ENCODE peak calls at places on chromosomes 16 and 17, in six cellular contexts. M, A, I, T, S and D are unnamed samples.

GRCh38 chr16:77500286-77500598 is 65.4 kb upstream of the ADAMTS18 start:
- DNase-seq in M (no peak), A (no peak), I (no peak), T (no peak), S (no peak), D (no peak)

GRCh38 chr16:67271446-67271845 is 7.9 kb upstream of the PLEKHG4 start:
- DNase-seq in M (no peak), A (no peak), I (no peak), T (no peak), S (no peak), D (no peak)

GRCh38 chr17:64423881-64424280 is 25.0 kb upstream of the MILR1 start:
- DNase-seq in M (no peak), A (no peak), I (no peak), T (no peak), S (no peak), D (no peak)

GRCh38 chr17:9817086-9817485 is 4.8 kb downstream of the GSG1L2 start:
- DNase-seq in M (peak; percentile 57), A (no peak), I (no peak), T (no peak), S (no peak), D (no peak)

GRCh38 chr16:83887088-83887487 is 11.8 kb upstream of the MLYCD start:
- DNase-seq in M (no peak), A (no peak), I (no peak), T (peak; percentile 27), S (no peak), D (no peak)

GRCh38 chr17:42670199-42670924 is 6.4 kb downstream of the PLEKHH3 start:
- DNase-seq in M (no peak), A (peak; percentile 27), I (no peak), T (peak; percentile 79), S (no peak), D (no peak)

GRCh38 chr17:18362509-18363020 is 785 bp downstream of the SHMT1 start:
- DNase-seq in M (peak; percentile 33), A (peak; percentile 5), I (peak; percentile 76), T (peak; percentile 55), S (peak; percentile 61), D (peak; percentile 71)

GRCh38 chr17:44898768-44899073 is 524 bp downstream of the EFTUD2 start:
- DNase-seq in M (no peak), A (no peak), I (no peak), T (no peak), S (no peak), D (no peak)

GRCh38 chr16:75326333-75326732 is 74.9 kb upstream of the BCAR1 start:
- DNase-seq in M (no peak), A (no peak), I (no peak), T (no peak), S (no peak), D (no peak)

GRCh38 chr16:3920206-3920605 is 39.7 kb upstream of the CREBBP start:
- DNase-seq in M (no peak), A (no peak), I (no peak), T (no peak), S (no peak), D (no peak)

GRCh38 chr16:86777098-86777946 is 199.0 kb downstream of the FOXL1 start:
- DNase-seq in M (no peak), A (no peak), I (peak; percentile 17), T (no peak), S (no peak), D (no peak)

GRCh38 chr16:68954871-68955635 is 111.7 kb downstream of the TANGO6 start:
- DNase-seq in M (no peak), A (no peak), I (no peak), T (peak; percentile 64), S (no peak), D (no peak)

GRCh38 chr16:49560018-49560830 is 186.6 kb downstream of the C16orf78 start:
- DNase-seq in M (no peak), A (no peak), I (no peak), T (no peak), S (no peak), D (peak; percentile 82)

GRCh38 chr17:42917236-42917603 is 16.6 kb downstream of the G6PC1 start:
- DNase-seq in M (no peak), A (no peak), I (peak; percentile 23), T (no peak), S (no peak), D (no peak)

GRCh38 chr16:17947165-17947564 is 389.4 kb downstream of the NPIPA8 start:
- DNase-seq in M (no peak), A (no peak), I (no peak), T (no peak), S (no peak), D (no peak)

GRCh38 chr17:50148226-50149098 is 2.0 kb downstream of the PPP1R9B start:
- DNase-seq in M (peak; percentile 83), A (peak; percentile 54), I (peak; percentile 90), T (peak; percentile 54), S (peak; percentile 60), D (no peak)

GRCh38 chr17:21353326-21354010 is 22.7 kb upstream of the KCNJ12 start:
- DNase-seq in M (no peak), A (no peak), I (peak; percentile 64), T (no peak), S (no peak), D (no peak)

GRCh38 chr17:67042104-67042899 is 2.1 kb upstream of the CACNG1 start:
- DNase-seq in M (no peak), A (no peak), I (no peak), T (no peak), S (no peak), D (no peak)

GRCh38 chr16:4371481-4372314 is at the start of gene VASN:
- DNase-seq in M (peak; percentile 85), A (peak; percentile 68), I (peak; percentile 94), T (peak; percentile 90), S (peak; percentile 82), D (peak; percentile 89)

GRCh38 chr17:50502643-50502990 is 5.6 kb upstream of the MYCBPAP start:
- DNase-seq in M (no peak), A (no peak), I (no peak), T (no peak), S (no peak), D (no peak)

GRCh38 chr16:50505714-50506542 is 42.3 kb upstream of the NKD1 start:
- DNase-seq in M (no peak), A (no peak), I (no peak), T (peak; percentile 67), S (no peak), D (peak; percentile 23)

GRCh38 chr17:43940630-43941029 is 1.6 kb downstream of the PPY start:
- DNase-seq in M (no peak), A (no peak), I (no peak), T (peak; percentile 77), S (peak; percentile 38), D (no peak)

GRCh38 chr17:13638855-13639458 is 37.2 kb upstream of the HS3ST3A1 start:
- DNase-seq in M (no peak), A (no peak), I (no peak), T (no peak), S (no peak), D (no peak)

GRCh38 chr16:13957197-13958078 is 37.5 kb downstream of the ERCC4 start:
- DNase-seq in M (peak; percentile 73), A (no peak), I (peak; percentile 82), T (peak; percentile 28), S (peak; percentile 77), D (peak; percentile 91)

GRCh38 chr17:37207103-37207502 is 168.7 kb upstream of the C17orf78 start:
- DNase-seq in M (no peak), A (no peak), I (no peak), T (no peak), S (no peak), D (no peak)

GRCh38 chr17:53797497-53797896 is 25.2 kb upstream of the KIF2B start:
- DNase-seq in M (no peak), A (no peak), I (no peak), T (no peak), S (no peak), D (no peak)

GRCh38 chr17:12665263-12666210 is at the start of gene MYOCD:
- DNase-seq in M (no peak), A (no peak), I (peak; percentile 83), T (peak; percentile 97), S (peak; percentile 90), D (no peak)

GRCh38 chr17:48261297-48261880 is 153.8 kb downstream of the SNX11 start:
- DNase-seq in M (no peak), A (no peak), I (no peak), T (peak; percentile 72), S (peak; percentile 29), D (no peak)

GRCh38 chr17:3740611-3741073 is 16.9 kb downstream of the HASPIN start:
- DNase-seq in M (no peak), A (peak; percentile 68), I (no peak), T (no peak), S (no peak), D (no peak)

GRCh38 chr17:6346986-6347385 is 87.9 kb downstream of the AIPL1 start:
- DNase-seq in M (no peak), A (no peak), I (no peak), T (no peak), S (no peak), D (no peak)

GRCh38 chr17:71188811-71189492 is 931.9 kb upstream of the SOX9 start:
- DNase-seq in M (no peak), A (no peak), I (no peak), T (no peak), S (no peak), D (no peak)

GRCh38 chr17:41492771-41493170 is 3.1 kb upstream of the KRT36 start:
- DNase-seq in M (no peak), A (no peak), I (no peak), T (no peak), S (no peak), D (no peak)
- H3K4me1 ChIP-seq in M (no peaks in the 10 kb centered on the region), A (peaks cover 9% of the 10 kb centered on the region), I (no peaks in the 10 kb centered on the region), T (no peaks in the 10 kb centered on the region), S (no peaks in the 10 kb centered on the region), D (no peaks in the 10 kb centered on the region)

GRCh38 chr16:25106567-25107465 is 4.7 kb upstream of the LCMT1 start:
- DNase-seq in M (peak; percentile 93), A (peak; percentile 65), I (peak; percentile 97), T (peak; percentile 95), S (peak; percentile 97), D (peak; percentile 98)
- H3K27ac ChIP-seq in M (peak overlapping the region; percentile 76), A (peak overlapping the region; percentile 68), I (peak overlapping the region; percentile 92), T (no peak overlapping the region), S (peak overlapping the region; percentile 91), D (peak overlapping the region; percentile 90)

GRCh38 chr17:19371259-19372003 is 6.9 kb upstream of the MAPK7 start:
- DNase-seq in M (no peak), A (peak; percentile 15), I (no peak), T (no peak), S (no peak), D (no peak)
- H3K4me1 ChIP-seq in M (no peaks in the 10 kb centered on the region), A (peaks cover 44% of the 10 kb centered on the region), I (no peaks in the 10 kb centered on the region), T (peaks cover 4% of the 10 kb centered on the region), S (no peaks in the 10 kb centered on the region), D (no peaks in the 10 kb centered on the region)

DNA sequence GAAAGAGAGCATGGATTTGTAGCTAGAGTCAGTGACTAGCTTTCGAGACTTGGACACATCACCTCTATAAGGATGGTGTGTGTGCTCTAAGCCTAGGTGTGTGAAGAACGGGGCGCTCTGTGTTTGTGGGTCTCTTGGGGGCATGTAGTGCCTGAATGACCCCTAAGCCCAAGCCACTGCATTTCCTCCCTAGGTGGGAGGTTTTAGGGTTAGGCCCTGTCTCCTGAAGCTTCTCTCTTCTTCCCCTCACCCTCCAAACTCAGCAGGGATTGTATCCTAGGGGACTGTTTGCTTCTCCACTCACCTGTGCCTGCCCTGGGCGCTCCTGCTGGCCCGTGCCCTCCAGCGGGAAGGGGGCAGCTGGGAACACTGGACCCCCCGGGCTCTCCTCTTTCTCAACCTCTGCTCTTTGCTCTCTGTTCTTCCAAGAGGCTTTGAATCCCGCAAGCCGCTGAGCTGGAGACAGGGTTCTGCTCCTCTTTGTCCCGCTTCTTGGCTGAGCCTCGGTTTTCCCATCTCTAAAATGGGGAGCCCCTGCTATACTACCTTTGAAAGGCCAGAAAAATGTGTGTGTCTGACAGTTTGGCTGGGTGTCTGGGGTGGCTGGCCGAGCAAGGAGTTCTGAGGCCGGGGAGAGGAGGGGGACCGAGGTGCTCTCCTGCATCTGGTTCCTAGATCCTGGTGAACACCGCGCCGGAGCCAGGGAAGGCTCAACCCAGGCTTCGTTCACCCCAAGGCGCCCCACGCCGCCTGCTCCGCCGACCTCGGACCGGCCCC is 810 bp downstream of the CYGB start:
- DNase-seq in M (no peak), A (no peak), I (no peak), T (no peak), S (no peak), D (no peak)
- H3K27ac ChIP-seq in M (peak overlapping the region; percentile 52), A (no peak overlapping the region), I (peak overlapping the region; percentile 37), T (no peak overlapping the region), S (peak overlapping the region; percentile 58), D (peak overlapping the region; percentile 85)